ENCODE peak calls at places on chromosomes 6 and 20, in eight cellular contexts. E, W, N, Z, Q, R, V and L are unnamed samples.

GRCh38 chr6:3966426-3966825 is 112.5 kb downstream of the FAM217A start:
- DNase-seq in E (no peak), V (no peak), N (no peak), Z (no peak), R (no peak), W (no peak), Q (no peak), L (no peak)

GRCh38 chr20:40538126-40538525 is 150.9 kb downstream of the MAFB start:
- DNase-seq in N (no peak), W (no peak), Z (no peak), R (no peak), E (no peak), Q (no peak), V (no peak), L (no peak)

GRCh38 chr6:64270083-64270482 is 634.5 kb downstream of the PHF3 start:
- DNase-seq in R (no peak), Q (no peak), E (no peak), Z (no peak), W (no peak), N (no peak), V (no peak), L (no peak)

GRCh38 chr6:55208469-55208868 is 34.2 kb downstream of the HCRTR2 start:
- DNase-seq in Q (no peak), N (no peak), R (no peak), Z (no peak), W (no peak), E (no peak), V (no peak), L (no peak)

GRCh38 chr6:169092375-169092774 is 161.3 kb downstream of the THBS2 start:
- DNase-seq in E (no peak), R (no peak), V (no peak), N (no peak), Q (peak), W (no peak), Z (no peak), L (no peak)

GRCh38 chr20:63487781-63488241 is 11.1 kb downstream of the EEF1A2 start:
- DNase-seq in V (no peak), E (no peak), W (peak), Q (no peak), R (no peak), N (no peak), Z (no peak), L (no peak)

GRCh38 chr6:3345836-3346235 is 87.1 kb downstream of the PSMG4 start:
- DNase-seq in R (no peak), N (peak), W (no peak), V (no peak), Q (no peak), E (no peak), Z (peak), L (peak)

GRCh38 chr6:21392177-21392576 is 201.4 kb upstream of the SOX4 start:
- DNase-seq in Z (no peak), N (no peak), V (no peak), R (no peak), W (no peak), Q (no peak), E (no peak), L (no peak)

GRCh38 chr6:42545226-42545773 is 18.5 kb upstream of the UBR2 start:
- DNase-seq in W (no peak), Q (no peak), R (no peak), V (no peak), Z (no peak), E (no peak), N (no peak), L (peak)

GRCh38 chr6:37987008-37987407 is 167.5 kb downstream of the ZFAND3 start:
- DNase-seq in R (peak), Z (no peak), E (no peak), N (no peak), V (peak), W (no peak), Q (peak), L (no peak)

GRCh38 chr6:6841571-6841970 is 253.1 kb downstream of the LY86 start:
- DNase-seq in N (no peak), E (no peak), Z (no peak), W (no peak), V (no peak), Q (no peak), R (no peak), L (no peak)

GRCh38 chr6:110492584-110492983 is 16.2 kb upstream of the SLC22A16 start:
- DNase-seq in V (peak), Z (no peak), R (no peak), N (no peak), Q (no peak), E (no peak), W (no peak), L (no peak)
- H3K4me3 ChIP-seq in V (no peak), Z (no peak), R (no peak), N (no peak), Q (no peak), E (no peak), W (no peak), L (no peak)

GRCh38 chr20:17634666-17635319 is 47.2 kb downstream of the RRBP1 start:
- DNase-seq in N (peak), R (no peak), W (no peak), Z (no peak), V (no peak), Q (no peak), E (no peak), L (no peak)

GRCh38 chr20:17635320-17635673 is 46.7 kb downstream of the RRBP1 start:
- DNase-seq in R (no peak), V (no peak), Q (no peak), N (no peak), E (no peak), Z (no peak), W (no peak), L (no peak)

GRCh38 chr20:17633850-17634500 is 48.1 kb downstream of the RRBP1 start:
- DNase-seq in R (no peak), W (peak), Z (no peak), Q (no peak), E (no peak), V (no peak), N (no peak), L (no peak)

GRCh38 chr20:17631576-17632319 is 50.3 kb downstream of the RRBP1 start:
- DNase-seq in E (no peak), R (no peak), V (no peak), Q (no peak), N (no peak), Z (no peak), W (peak), L (no peak)

GRCh38 chr20:17633221-17633849 is 48.7 kb downstream of the RRBP1 start:
- DNase-seq in V (no peak), W (peak), Z (no peak), E (no peak), R (no peak), Q (no peak), N (no peak), L (no peak)
- H3K4me3 ChIP-seq in V (no peak), W (no peak), Z (no peak), E (no peak), R (no peak), Q (no peak), N (no peak), L (no peak)

DNA sequence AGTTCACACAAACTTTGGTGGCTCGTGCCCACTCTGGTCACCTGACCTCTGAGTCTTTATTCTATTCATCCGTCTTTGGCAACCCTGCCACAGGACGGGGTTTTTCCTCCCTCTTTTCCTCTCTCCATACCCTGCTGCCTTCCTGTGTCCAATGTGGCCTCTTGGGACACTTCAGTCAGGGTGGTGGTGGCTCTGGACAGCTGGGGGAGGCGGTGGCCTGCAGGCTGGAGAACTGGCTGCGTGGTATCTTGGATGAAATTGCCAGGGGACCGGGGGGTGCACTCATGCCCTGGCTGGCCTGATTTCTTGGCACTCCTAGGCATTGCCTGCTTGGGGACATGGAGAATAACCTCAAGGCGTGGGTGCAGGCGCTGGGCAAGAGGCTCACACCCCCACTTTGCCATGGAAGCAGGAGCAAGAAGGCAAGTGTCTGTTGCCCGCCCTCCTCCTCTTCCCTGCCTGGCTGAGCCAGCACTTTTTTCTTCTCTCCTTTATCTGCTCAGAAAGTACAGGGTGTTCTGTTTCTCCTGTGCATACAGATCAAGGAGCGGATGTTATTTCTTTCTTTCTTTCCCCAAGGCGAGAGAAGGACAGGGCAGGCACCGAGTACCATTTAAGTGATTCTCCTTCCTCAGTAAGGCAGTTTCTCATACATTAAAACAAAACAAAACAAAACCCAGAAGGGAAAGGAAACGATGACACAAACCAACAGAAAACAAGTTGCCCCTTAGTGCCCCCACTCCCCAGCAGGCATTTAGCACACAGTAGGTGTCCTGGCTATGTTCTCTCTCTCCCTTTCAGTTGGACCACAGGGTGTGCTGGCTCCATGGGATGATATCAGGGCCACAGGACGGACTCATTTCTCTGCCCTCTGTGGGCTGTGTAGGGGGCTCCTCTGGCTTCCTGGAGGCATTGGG is 155.5 kb upstream of the RNF24 start:
- DNase-seq in N (no peak), W (no peak), Z (no peak), R (peak), Q (peak), V (no peak), E (no peak), L (peak)
- H3K4me3 ChIP-seq in N (no peak), W (no peak), Z (no peak), R (no peak), Q (peak), V (no peak), E (no peak), L (no peak)

GRCh38 chr20:47392721-47393073 is 36.2 kb upstream of the ZMYND8 start:
- DNase-seq in Z (no peak), W (no peak), N (no peak), Q (peak), R (no peak), V (peak), E (no peak), L (no peak)
- H3K4me3 ChIP-seq in Z (no peak), W (no peak), N (no peak), Q (no peak), R (no peak), V (no peak), E (no peak), L (no peak)

GRCh38 chr6:39929733-39930461 is 4.4 kb downstream of the MOCS1 start:
- DNase-seq in V (no peak), E (no peak), Z (no peak), Q (peak), N (no peak), R (no peak), W (no peak), L (no peak)

GRCh38 chr6:39931607-39932006 is 2.7 kb downstream of the MOCS1 start:
- DNase-seq in Q (no peak), V (no peak), Z (no peak), R (no peak), W (no peak), E (no peak), N (no peak), L (no peak)

GRCh38 chr6:39927159-39927558 is 7.1 kb downstream of the MOCS1 start:
- DNase-seq in Q (peak), W (no peak), N (peak), V (peak), Z (no peak), E (no peak), R (no peak), L (peak)

GRCh38 chr6:39930540-39930939 is 3.7 kb downstream of the MOCS1 start:
- DNase-seq in V (no peak), N (no peak), E (no peak), R (no peak), Q (no peak), W (no peak), Z (no peak), L (no peak)

DNA sequence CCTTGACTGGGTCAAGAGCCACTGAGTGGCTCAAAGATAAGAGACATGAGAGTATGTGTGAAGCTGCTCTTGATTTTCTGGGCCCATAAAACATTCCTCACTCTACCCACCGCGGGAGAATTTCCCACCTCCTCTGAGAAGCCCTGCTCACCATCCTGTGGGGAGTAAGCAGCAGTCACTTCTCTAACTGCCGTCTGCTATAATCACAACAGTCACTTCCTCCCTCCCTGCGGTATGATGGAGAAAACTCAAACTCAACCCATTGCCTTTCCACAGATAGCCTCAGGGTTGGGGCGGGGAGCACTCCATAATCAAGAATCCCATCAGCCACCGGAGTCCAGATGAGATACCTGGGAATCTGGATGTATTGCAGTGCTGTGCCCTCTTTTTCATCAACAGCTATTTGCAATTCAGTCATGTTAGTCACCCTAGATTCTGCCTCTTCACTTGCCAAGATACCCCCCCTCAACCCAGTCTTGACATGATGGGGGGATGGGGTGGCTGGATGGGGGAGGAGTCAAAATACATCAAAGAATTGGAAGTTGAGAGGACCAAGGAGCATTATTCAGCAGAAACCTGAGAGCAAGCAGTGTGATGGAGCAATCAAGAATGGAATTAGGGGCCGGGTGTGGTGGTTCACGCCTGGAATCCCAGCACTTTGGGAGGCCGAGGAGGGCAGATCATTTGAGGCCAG is 5.1 kb downstream of the MOCS1 start:
- DNase-seq in V (no peak), R (no peak), W (no peak), Z (no peak), Q (peak), E (no peak), N (no peak), L (no peak)
- H3K4me3 ChIP-seq in V (no peak), R (no peak), W (no peak), Z (no peak), Q (no peak), E (no peak), N (no peak), L (no peak)

GRCh38 chr6:152046118-152046517 is 238.6 kb downstream of the ESR1 start:
- DNase-seq in Q (no peak), V (no peak), E (no peak), Z (no peak), W (no peak), R (no peak), N (no peak), L (no peak)
- H3K4me3 ChIP-seq in Q (no peak), V (no peak), E (no peak), Z (no peak), W (no peak), R (no peak), N (no peak), L (no peak)

GRCh38 chr20:49283176-49283702 is 5.4 kb upstream of the ZNFX1 start:
- DNase-seq in W (no peak), R (no peak), Q (no peak), V (no peak), Z (no peak), N (no peak), E (no peak), L (no peak)
- H3K4me3 ChIP-seq in W (no peak), R (peak), Q (peak), V (peak), Z (no peak), N (no peak), E (peak), L (no peak)

DNA sequence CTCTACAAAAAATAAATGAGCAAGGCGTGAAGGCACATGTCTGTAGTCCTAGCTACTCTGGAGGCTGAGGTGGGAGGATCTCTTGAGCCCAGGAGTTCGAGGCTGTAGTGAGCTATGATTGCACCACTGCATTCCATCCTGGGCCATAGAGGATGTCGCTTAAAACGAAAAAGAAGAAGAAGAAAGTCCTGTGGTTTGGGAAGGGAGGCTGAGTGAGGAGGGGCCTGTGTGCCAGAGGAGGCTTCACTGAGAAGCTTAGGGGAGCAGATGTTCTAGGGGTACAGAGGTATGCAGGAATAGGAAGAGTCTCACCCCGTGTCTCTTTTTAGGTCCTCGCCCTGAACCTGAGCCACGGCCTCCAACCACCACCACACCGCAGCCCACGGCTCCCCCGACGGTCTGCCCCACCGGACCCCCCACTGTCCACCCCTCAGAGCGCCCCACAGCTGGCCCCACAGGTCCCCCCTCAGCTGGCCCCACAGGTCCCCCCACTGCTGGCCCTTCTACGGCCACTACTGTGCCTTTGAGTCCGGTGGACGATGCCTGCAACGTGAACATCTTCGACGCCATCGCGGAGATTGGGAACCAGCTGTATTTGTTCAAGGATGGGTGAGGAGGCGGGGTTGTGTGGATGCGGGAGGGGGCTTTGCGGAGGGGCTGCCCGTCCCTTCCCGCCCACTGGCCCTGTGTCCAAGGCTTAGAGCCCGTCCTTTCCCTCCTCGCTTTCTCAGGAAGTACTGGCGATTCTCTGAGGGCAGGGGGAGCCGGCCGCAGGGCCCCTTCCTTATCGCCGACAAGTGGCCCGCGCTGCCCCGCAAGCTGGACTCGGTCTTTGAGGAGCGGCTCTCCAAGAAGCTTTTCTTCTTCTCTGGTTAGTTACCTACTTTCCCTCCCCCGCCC is 4.5 kb downstream of the MMP9 start:
- DNase-seq in Q (no peak), R (no peak), Z (no peak), W (no peak), E (no peak), N (no peak), V (no peak), L (no peak)
- H3K4me3 ChIP-seq in Q (no peak), R (no peak), Z (no peak), W (no peak), E (peak), N (no peak), V (no peak), L (no peak)

GRCh38 chr6:22610127-22610526 is 40.8 kb downstream of the HDGFL1 start:
- DNase-seq in E (no peak), Z (no peak), Q (no peak), R (no peak), W (no peak), V (no peak), N (no peak), L (no peak)
- H3K4me3 ChIP-seq in E (no peak), Z (no peak), Q (no peak), R (no peak), W (no peak), V (no peak), N (no peak), L (no peak)